ENCODE peak calls at places on chromosomes 11 and 22, in five cellular contexts. I is activated CD8-positive, alpha-beta memory T cell treated with anti-CD3 and anti-CD28 coated beads, Interleukin-2, amount 10 ng/mL, durations not matched to agents 7 days and 5 days; G is T47D; V is stimulated activated CD8-positive, alpha-beta memory T cell treated with anti-CD3 and anti-CD28 coated beads, Interleukin-12 subunit alpha, Interleukin-12 subunit beta, amount 100 ng/mL, for 4 hours; O is amniotic stem cell. X is an unnamed sample.

GRCh38 chr11:45885274-45885920 is at the start of gene MAPK8IP1:
- DNase-seq in I (peak; percentile 58), G (peak; percentile 76), V (peak; percentile 42), O (peak; percentile 5), X (no peak)

GRCh38 chr11:3995949-3996554 is 98.5 kb upstream of the RRM1 start:
- DNase-seq in I (no peak), G (no peak), V (no peak), O (peak; percentile 2), X (no peak)

GRCh38 chr11:33557201-33557600 is 143.4 kb downstream of the C11orf91 start:
- DNase-seq in I (no peak), G (peak; percentile 92), V (no peak), O (peak; percentile 23), X (no peak)

GRCh38 chr11:120940297-120940847 is 83.5 kb upstream of the TBCEL start:
- DNase-seq in I (no peak), G (no peak), V (no peak), O (no peak), X (no peak)

GRCh38 chr11:129484068-129484467 is 108.4 kb downstream of the BARX2 start:
- DNase-seq in I (no peak), G (no peak), V (no peak), O (no peak), X (no peak)

GRCh38 chr11:62645660-62645933 is 816 bp downstream of the GANAB start:
- DNase-seq in I (no peak), G (no peak), V (no peak), O (no peak), X (no peak)

GRCh38 chr11:16184588-16184987 is 171.8 kb downstream of the SOX6 start:
- DNase-seq in I (no peak), G (peak; percentile 31), V (no peak), O (peak; percentile 37), X (peak; percentile 52)

GRCh38 chr22:27970596-27971220 is 51.7 kb upstream of the PITPNB start:
- DNase-seq in I (no peak), G (no peak), V (no peak), O (no peak), X (no peak)

GRCh38 chr11:121494355-121495099 is 41.8 kb upstream of the SORL1-AS1 start:
- DNase-seq in I (no peak), G (no peak), V (no peak), O (no peak), X (no peak)

GRCh38 chr22:26170795-26171194 is 1.5 kb downstream of the SEZ6L start:
- DNase-seq in I (no peak), G (peak; percentile 23), V (no peak), O (no peak), X (no peak)

GRCh38 chr11:106242723-106243405 is 165.4 kb downstream of the AASDHPPT start:
- DNase-seq in I (no peak), G (no peak), V (no peak), O (no peak), X (no peak)

GRCh38 chr11:27194976-27195375 is 154.4 kb downstream of the BBOX1 start:
- DNase-seq in I (no peak), G (no peak), V (no peak), O (no peak), X (no peak)

GRCh38 chr11:35155677-35156076 is 16.7 kb downstream of the CD44 start:
- DNase-seq in I (no peak), G (no peak), V (no peak), O (no peak), X (no peak)

GRCh38 chr22:40749829-40750228 is 69.3 kb downstream of the SLC25A17 start:
- DNase-seq in I (no peak), G (no peak), V (no peak), O (no peak), X (no peak)

GRCh38 chr11:120283124-120283523 is 42.0 kb upstream of the TLCD5 start:
- DNase-seq in I (no peak), G (no peak), V (no peak), O (no peak), X (no peak)

GRCh38 chr11:36492724-36493304 is 17.3 kb downstream of the TRAF6 start:
- DNase-seq in I (no peak), G (peak; percentile 72), V (no peak), O (no peak), X (no peak)

GRCh38 chr11:64776425-64776824 is 1.9 kb downstream of the SF1 start:
- DNase-seq in I (no peak), G (no peak), V (no peak), O (no peak), X (no peak)

GRCh38 chr11:13012037-13012693 is 3.0 kb downstream of the RASSF10 start:
- DNase-seq in I (no peak), G (no peak), V (no peak), O (no peak), X (no peak)

GRCh38 chr11:101862410-101863233 is 52.2 kb upstream of the CEP126 start:
- DNase-seq in I (no peak), G (peak; percentile 77), V (no peak), O (peak; percentile 40), X (peak; percentile 24)

GRCh38 chr11:57427692-57428082 is 766 bp upstream of the SLC43A3 start:
- DNase-seq in I (no peak), G (peak; percentile 33), V (no peak), O (no peak), X (no peak)

GRCh38 chr22:29141078-29141688 is 64.5 kb upstream of the EMID1 start:
- DNase-seq in I (peak; percentile 41), G (no peak), V (no peak), O (no peak), X (no peak)

GRCh38 chr11:72239296-72239848 is 4.6 kb downstream of the PHOX2A start:
- DNase-seq in I (no peak), G (peak; percentile 56), V (no peak), O (no peak), X (no peak)

GRCh38 chr22:29722587-29722986 is 2.8 kb downstream of the CABP7 start:
- DNase-seq in I (no peak), G (no peak), V (no peak), O (no peak), X (no peak)